ENCODE peak calls at places on chromosomes 1 and 21, in seven cellular contexts. A is HS-5, T is pancreas, L is A172, J is AG09319, P is choroid plexus epithelial cell, M is HEK293T. N is an unnamed sample.

GRCh38 chr1:55635856-55636255 is 420.7 kb upstream of the USP24 start:
- DNase-seq in A (no peak), T (no peak), L (no peak), J (no peak), P (peak; percentile 44), M (no peak), N (peak; percentile 6)

GRCh38 chr1:115041654-115042053 is 12.0 kb downstream of the TSHB start:
- DNase-seq in A (no peak), T (no peak), L (no peak), J (no peak), P (peak; percentile 30), M (peak; percentile 50), N (no peak)

GRCh38 chr1:8349961-8350360 is 32.0 kb downstream of the SLC45A1 start:
- DNase-seq in A (no peak), T (no peak), L (no peak), J (no peak), P (peak; percentile 51), M (no peak), N (peak; percentile 52)

GRCh38 chr1:197773856-197774255 is 1.4 kb downstream of the DENND1B start:
- DNase-seq in A (no peak), T (no peak), L (no peak), J (no peak), P (no peak), M (no peak), N (no peak)

GRCh38 chr1:48493970-48494769 is 22.2 kb upstream of the SPATA6 start:
- DNase-seq in A (peak; percentile 61), T (no peak), L (peak; percentile 32), J (peak; percentile 34), P (peak; percentile 97), M (peak; percentile 39), N (peak; percentile 95)

GRCh38 chr1:22712502-22713271 is 2.0 kb downstream of the EPHB2 start:
- DNase-seq in A (no peak), T (no peak), L (peak; percentile 31), J (peak; percentile 14), P (no peak), M (no peak), N (no peak)

GRCh38 chr1:25692560-25692959 is 76.0 kb downstream of the MAN1C1 start:
- DNase-seq in A (no peak), T (no peak), L (no peak), J (no peak), P (no peak), M (peak; percentile 75), N (no peak)

GRCh38 chr1:211830055-211830329 is 571 bp downstream of the LPGAT1 start:
- DNase-seq in A (no peak), T (no peak), L (no peak), J (no peak), P (no peak), M (no peak), N (peak; percentile 3)

GRCh38 chr1:240402318-240402717 is 209.6 kb downstream of the GREM2 start:
- DNase-seq in A (no peak), T (no peak), L (no peak), J (peak; percentile 68), P (no peak), M (no peak), N (no peak)

GRCh38 chr21:45256912-45257672 is 30.6 kb downstream of the POFUT2 start:
- DNase-seq in A (no peak), T (no peak), L (no peak), J (no peak), P (peak; percentile 22), M (no peak), N (peak; percentile 25)

N was measured in foreskin fibroblast.